ENCODE peak calls at places on chromosomes 5 and 9, in eight cellular contexts. One of them, this sample, is unnamed.
A peak's percentile ranks its signal among the peaks of the same experiment; 100 is the strongest.

GRCh38 chr9:84296146-84296843 is 44.3 kb downstream of the SLC28A3 start:
- DNase-seq in activated CD4-positive, alpha-beta T cell treated with anti-CD3 and anti-CD28 coated beads, Interleukin-2, amount 50 U/mL, for 48 hours: peak; percentile 67
- DNase-seq in activated naive CD4-positive, alpha-beta T cell treated with Interleukin-2 at 50 U/mL for 16 hours: peak; percentile 63
- DNase-seq in T-cell: no peak
- DNase-seq in right cardiac atrium: no peak
- DNase-seq in HCT116: no peak
- DNase-seq in hepatocyte: no peak
- DNase-seq in stimulated activated CD4-positive, alpha-beta T cell treated with anti-CD3 and anti-CD28 coated beads, TNF-alpha, amount 100 ng/mL, for 4 hours: no peak
- DNase-seq in this sample: peak; percentile 34

GRCh38 chr5:1297243-1297642 is 2.4 kb upstream of the TERT start:
- DNase-seq in T-cell: no peak
- DNase-seq in activated CD4-positive, alpha-beta T cell treated with anti-CD3 and anti-CD28 coated beads, Interleukin-2, amount 50 U/mL, for 48 hours: no peak
- DNase-seq in activated naive CD4-positive, alpha-beta T cell treated with Interleukin-2 at 50 U/mL for 16 hours: no peak
- DNase-seq in stimulated activated CD4-positive, alpha-beta T cell treated with anti-CD3 and anti-CD28 coated beads, TNF-alpha, amount 100 ng/mL, for 4 hours: no peak
- DNase-seq in right cardiac atrium: no peak
- DNase-seq in HCT116: no peak
- DNase-seq in hepatocyte: no peak
- DNase-seq in this sample: no peak

GRCh38 chr5:58040044-58040443 is 419.8 kb downstream of the PLK2 start:
- DNase-seq in activated CD4-positive, alpha-beta T cell treated with anti-CD3 and anti-CD28 coated beads, Interleukin-2, amount 50 U/mL, for 48 hours: no peak
- DNase-seq in T-cell: no peak
- DNase-seq in stimulated activated CD4-positive, alpha-beta T cell treated with anti-CD3 and anti-CD28 coated beads, TNF-alpha, amount 100 ng/mL, for 4 hours: no peak
- DNase-seq in right cardiac atrium: no peak
- DNase-seq in hepatocyte: peak; percentile 2
- DNase-seq in HCT116: no peak
- DNase-seq in activated naive CD4-positive, alpha-beta T cell treated with Interleukin-2 at 50 U/mL for 16 hours: no peak
- DNase-seq in this sample: no peak

GRCh38 chr5:102758576-102758975 is 3.5 kb downstream of the PAM start:
- DNase-seq in HCT116: no peak
- DNase-seq in hepatocyte: no peak
- DNase-seq in activated CD4-positive, alpha-beta T cell treated with anti-CD3 and anti-CD28 coated beads, Interleukin-2, amount 50 U/mL, for 48 hours: no peak
- DNase-seq in stimulated activated CD4-positive, alpha-beta T cell treated with anti-CD3 and anti-CD28 coated beads, TNF-alpha, amount 100 ng/mL, for 4 hours: no peak
- DNase-seq in T-cell: no peak
- DNase-seq in activated naive CD4-positive, alpha-beta T cell treated with Interleukin-2 at 50 U/mL for 16 hours: no peak
- DNase-seq in right cardiac atrium: no peak
- DNase-seq in this sample: no peak

GRCh38 chr9:83920469-83920941 is 727 bp downstream of the KIF27 start:
- DNase-seq in HCT116: no peak
- DNase-seq in activated CD4-positive, alpha-beta T cell treated with anti-CD3 and anti-CD28 coated beads, Interleukin-2, amount 50 U/mL, for 48 hours: no peak
- DNase-seq in hepatocyte: peak; percentile 79
- DNase-seq in right cardiac atrium: no peak
- DNase-seq in activated naive CD4-positive, alpha-beta T cell treated with Interleukin-2 at 50 U/mL for 16 hours: no peak
- DNase-seq in stimulated activated CD4-positive, alpha-beta T cell treated with anti-CD3 and anti-CD28 coated beads, TNF-alpha, amount 100 ng/mL, for 4 hours: peak; percentile 25
- DNase-seq in T-cell: no peak
- DNase-seq in this sample: no peak

GRCh38 chr9:73073337-73074175 is 78.1 kb upstream of the ANXA1 start:
- DNase-seq in right cardiac atrium: no peak
- DNase-seq in stimulated activated CD4-positive, alpha-beta T cell treated with anti-CD3 and anti-CD28 coated beads, TNF-alpha, amount 100 ng/mL, for 4 hours: no peak
- DNase-seq in activated CD4-positive, alpha-beta T cell treated with anti-CD3 and anti-CD28 coated beads, Interleukin-2, amount 50 U/mL, for 48 hours: no peak
- DNase-seq in HCT116: no peak
- DNase-seq in hepatocyte: no peak
- DNase-seq in activated naive CD4-positive, alpha-beta T cell treated with Interleukin-2 at 50 U/mL for 16 hours: no peak
- DNase-seq in T-cell: no peak
- DNase-seq in this sample: no peak

GRCh38 chr9:113532809-113533190 is 69.3 kb downstream of the RGS3 start:
- DNase-seq in activated CD4-positive, alpha-beta T cell treated with anti-CD3 and anti-CD28 coated beads, Interleukin-2, amount 50 U/mL, for 48 hours: no peak
- DNase-seq in T-cell: no peak
- DNase-seq in HCT116: no peak
- DNase-seq in right cardiac atrium: no peak
- DNase-seq in hepatocyte: no peak
- DNase-seq in stimulated activated CD4-positive, alpha-beta T cell treated with anti-CD3 and anti-CD28 coated beads, TNF-alpha, amount 100 ng/mL, for 4 hours: no peak
- DNase-seq in activated naive CD4-positive, alpha-beta T cell treated with Interleukin-2 at 50 U/mL for 16 hours: no peak
- DNase-seq in this sample: no peak

GRCh38 chr9:90306118-90306517 is 336.5 kb downstream of the DIRAS2 start:
- DNase-seq in right cardiac atrium: no peak
- DNase-seq in activated naive CD4-positive, alpha-beta T cell treated with Interleukin-2 at 50 U/mL for 16 hours: no peak
- DNase-seq in HCT116: no peak
- DNase-seq in hepatocyte: no peak
- DNase-seq in T-cell: no peak
- DNase-seq in activated CD4-positive, alpha-beta T cell treated with anti-CD3 and anti-CD28 coated beads, Interleukin-2, amount 50 U/mL, for 48 hours: no peak
- DNase-seq in stimulated activated CD4-positive, alpha-beta T cell treated with anti-CD3 and anti-CD28 coated beads, TNF-alpha, amount 100 ng/mL, for 4 hours: no peak
- DNase-seq in this sample: no peak

GRCh38 chr5:95043234-95043633 is 241.7 kb downstream of the MCTP1 start:
- DNase-seq in hepatocyte: no peak
- DNase-seq in right cardiac atrium: no peak
- DNase-seq in T-cell: no peak
- DNase-seq in activated CD4-positive, alpha-beta T cell treated with anti-CD3 and anti-CD28 coated beads, Interleukin-2, amount 50 U/mL, for 48 hours: no peak
- DNase-seq in stimulated activated CD4-positive, alpha-beta T cell treated with anti-CD3 and anti-CD28 coated beads, TNF-alpha, amount 100 ng/mL, for 4 hours: no peak
- DNase-seq in activated naive CD4-positive, alpha-beta T cell treated with Interleukin-2 at 50 U/mL for 16 hours: no peak
- DNase-seq in HCT116: no peak
- DNase-seq in this sample: no peak

GRCh38 chr9:131747352-131747751 is 7.5 kb upstream of the RAPGEF1 start:
- DNase-seq in activated naive CD4-positive, alpha-beta T cell treated with Interleukin-2 at 50 U/mL for 16 hours: peak; percentile 34
- DNase-seq in T-cell: no peak
- DNase-seq in activated CD4-positive, alpha-beta T cell treated with anti-CD3 and anti-CD28 coated beads, Interleukin-2, amount 50 U/mL, for 48 hours: no peak
- DNase-seq in hepatocyte: peak; percentile 77
- DNase-seq in right cardiac atrium: no peak
- DNase-seq in stimulated activated CD4-positive, alpha-beta T cell treated with anti-CD3 and anti-CD28 coated beads, TNF-alpha, amount 100 ng/mL, for 4 hours: no peak
- DNase-seq in HCT116: no peak
- DNase-seq in this sample: no peak

GRCh38 chr5:6822068-6822467 is 108.8 kb downstream of the TENT4A start:
- DNase-seq in hepatocyte: no peak
- DNase-seq in activated naive CD4-positive, alpha-beta T cell treated with Interleukin-2 at 50 U/mL for 16 hours: no peak
- DNase-seq in HCT116: no peak
- DNase-seq in right cardiac atrium: no peak
- DNase-seq in T-cell: no peak
- DNase-seq in stimulated activated CD4-positive, alpha-beta T cell treated with anti-CD3 and anti-CD28 coated beads, TNF-alpha, amount 100 ng/mL, for 4 hours: no peak
- DNase-seq in activated CD4-positive, alpha-beta T cell treated with anti-CD3 and anti-CD28 coated beads, Interleukin-2, amount 50 U/mL, for 48 hours: no peak
- DNase-seq in this sample: no peak

GRCh38 chr9:91690540-91691249 is 259.3 kb downstream of the ROR2 start:
- DNase-seq in stimulated activated CD4-positive, alpha-beta T cell treated with anti-CD3 and anti-CD28 coated beads, TNF-alpha, amount 100 ng/mL, for 4 hours: no peak
- DNase-seq in hepatocyte: no peak
- DNase-seq in activated naive CD4-positive, alpha-beta T cell treated with Interleukin-2 at 50 U/mL for 16 hours: no peak
- DNase-seq in right cardiac atrium: no peak
- DNase-seq in HCT116: no peak
- DNase-seq in T-cell: no peak
- DNase-seq in activated CD4-positive, alpha-beta T cell treated with anti-CD3 and anti-CD28 coated beads, Interleukin-2, amount 50 U/mL, for 48 hours: no peak
- DNase-seq in this sample: no peak

GRCh38 chr5:10351199-10351881 is 2.2 kb upstream of the MARCHF6 start:
- DNase-seq in activated naive CD4-positive, alpha-beta T cell treated with Interleukin-2 at 50 U/mL for 16 hours: no peak
- DNase-seq in right cardiac atrium: no peak
- DNase-seq in hepatocyte: no peak
- DNase-seq in HCT116: no peak
- DNase-seq in activated CD4-positive, alpha-beta T cell treated with anti-CD3 and anti-CD28 coated beads, Interleukin-2, amount 50 U/mL, for 48 hours: no peak
- DNase-seq in T-cell: no peak
- DNase-seq in stimulated activated CD4-positive, alpha-beta T cell treated with anti-CD3 and anti-CD28 coated beads, TNF-alpha, amount 100 ng/mL, for 4 hours: no peak
- DNase-seq in this sample: no peak

GRCh38 chr9:81915801-81916505 is 12.3 kb upstream of the SPATA31D4 start:
- DNase-seq in activated naive CD4-positive, alpha-beta T cell treated with Interleukin-2 at 50 U/mL for 16 hours: no peak
- DNase-seq in T-cell: no peak
- DNase-seq in right cardiac atrium: no peak
- DNase-seq in HCT116: no peak
- DNase-seq in activated CD4-positive, alpha-beta T cell treated with anti-CD3 and anti-CD28 coated beads, Interleukin-2, amount 50 U/mL, for 48 hours: no peak
- DNase-seq in stimulated activated CD4-positive, alpha-beta T cell treated with anti-CD3 and anti-CD28 coated beads, TNF-alpha, amount 100 ng/mL, for 4 hours: no peak
- DNase-seq in hepatocyte: no peak
- DNase-seq in this sample: no peak

GRCh38 chr5:16727937-16728336 is 111.1 kb upstream of the RETREG1 start:
- DNase-seq in hepatocyte: no peak
- DNase-seq in stimulated activated CD4-positive, alpha-beta T cell treated with anti-CD3 and anti-CD28 coated beads, TNF-alpha, amount 100 ng/mL, for 4 hours: no peak
- DNase-seq in right cardiac atrium: no peak
- DNase-seq in activated CD4-positive, alpha-beta T cell treated with anti-CD3 and anti-CD28 coated beads, Interleukin-2, amount 50 U/mL, for 48 hours: no peak
- DNase-seq in activated naive CD4-positive, alpha-beta T cell treated with Interleukin-2 at 50 U/mL for 16 hours: no peak
- DNase-seq in HCT116: no peak
- DNase-seq in T-cell: no peak
- DNase-seq in this sample: no peak

GRCh38 chr5:125823572-125823971 is 599.6 kb upstream of the GRAMD2B start:
- DNase-seq in HCT116: no peak
- DNase-seq in activated naive CD4-positive, alpha-beta T cell treated with Interleukin-2 at 50 U/mL for 16 hours: no peak
- DNase-seq in T-cell: no peak
- DNase-seq in hepatocyte: no peak
- DNase-seq in stimulated activated CD4-positive, alpha-beta T cell treated with anti-CD3 and anti-CD28 coated beads, TNF-alpha, amount 100 ng/mL, for 4 hours: no peak
- DNase-seq in right cardiac atrium: no peak
- DNase-seq in activated CD4-positive, alpha-beta T cell treated with anti-CD3 and anti-CD28 coated beads, Interleukin-2, amount 50 U/mL, for 48 hours: no peak
- DNase-seq in this sample: no peak

GRCh38 chr5:71932649-71933338 is 174.5 kb upstream of the MAP1B start:
- DNase-seq in hepatocyte: peak; percentile 69
- DNase-seq in activated naive CD4-positive, alpha-beta T cell treated with Interleukin-2 at 50 U/mL for 16 hours: no peak
- DNase-seq in HCT116: peak; percentile 36
- DNase-seq in right cardiac atrium: peak; percentile 74
- DNase-seq in T-cell: no peak
- DNase-seq in activated CD4-positive, alpha-beta T cell treated with anti-CD3 and anti-CD28 coated beads, Interleukin-2, amount 50 U/mL, for 48 hours: no peak
- DNase-seq in stimulated activated CD4-positive, alpha-beta T cell treated with anti-CD3 and anti-CD28 coated beads, TNF-alpha, amount 100 ng/mL, for 4 hours: no peak
- DNase-seq in this sample: no peak

GRCh38 chr5:167051369-167051768 is 1240.1 kb upstream of the WWC1 start:
- DNase-seq in stimulated activated CD4-positive, alpha-beta T cell treated with anti-CD3 and anti-CD28 coated beads, TNF-alpha, amount 100 ng/mL, for 4 hours: no peak
- DNase-seq in activated naive CD4-positive, alpha-beta T cell treated with Interleukin-2 at 50 U/mL for 16 hours: no peak
- DNase-seq in HCT116: no peak
- DNase-seq in activated CD4-positive, alpha-beta T cell treated with anti-CD3 and anti-CD28 coated beads, Interleukin-2, amount 50 U/mL, for 48 hours: no peak
- DNase-seq in right cardiac atrium: no peak
- DNase-seq in hepatocyte: no peak
- DNase-seq in T-cell: no peak
- DNase-seq in this sample: no peak

This sample was measured in activated CD4-positive, alpha-beta memory T cell treated with anti-CD3 and anti-CD28 coated beads, Interleukin-2, amount 10 ng/mL, durations not matched to agents 7 days and 5 days.